ENCODE peak calls at places on chromosomes 13 and 19, in ten cellular contexts. Z is endodermal cell; P is colonic mucosa; E is testis; D is effector memory CD4-positive, alpha-beta T cell; G is heart right ventricle; Q is esophagus squamous epithelium; I is stomach; N is suprapubic skin; V is uterus. R is an unnamed sample. For H3K36me3, the result is how much of the 10 kb centered on the place peaks cover.

GRCh38 chr13:29908411-29908810 is 58.0 kb upstream of the UBL3 start:
- DNase-seq in Z (no peak), P (no peak), E (no peak), D (no peak), G (peak), Q (no peak), I (no peak), N (peak), V (peak), R (peak)

GRCh38 chr19:53057904-53058579 is 13.5 kb downstream of the ERVV-2 start:
- DNase-seq in Z (peak), P (no peak), E (peak), D (no peak), G (peak), Q (no peak), I (no peak), N (no peak), V (no peak), R (no peak)

GRCh38 chr13:94323746-94324408 is 155.6 kb downstream of the DCT start:
- DNase-seq in Z (no peak), P (no peak), E (no peak), D (no peak), G (no peak), Q (no peak), I (no peak), N (no peak), V (no peak), R (no peak)

GRCh38 chr19:50417138-50417849 is 1.4 kb upstream of the SPIB start:
- DNase-seq in Z (no peak), P (peak), E (no peak), D (no peak), G (no peak), Q (no peak), I (peak), N (no peak), V (no peak), R (no peak)

GRCh38 chr19:20256606-20257005 is 89.6 kb downstream of the ZNF486 start:
- DNase-seq in Z (no peak), P (no peak), E (no peak), D (no peak), G (no peak), Q (no peak), I (no peak), N (no peak), V (no peak), R (no peak)

GRCh38 chr13:78183737-78184136 is 265.1 kb upstream of the EDNRB start:
- DNase-seq in Z (no peak), P (no peak), E (no peak), D (no peak), G (no peak), Q (no peak), I (no peak), N (no peak), V (no peak), R (no peak)

GRCh38 chr19:11096210-11096841 is 7.1 kb downstream of the LDLR start:
- DNase-seq in Z (no peak), P (no peak), E (peak), D (no peak), G (peak), Q (no peak), I (no peak), N (no peak), V (peak), R (peak)

GRCh38 chr19:53019684-53020083 is 6.0 kb downstream of the ERVV-1 start:
- DNase-seq in Z (peak), P (peak), E (peak), D (no peak), G (no peak), Q (no peak), I (no peak), N (no peak), V (no peak), R (no peak)

GRCh38 chr13:100473493-100474044 is 115.0 kb downstream of the GGACT start:
- DNase-seq in Z (no peak), P (no peak), E (no peak), D (no peak), G (no peak), Q (no peak), I (no peak), N (no peak), V (no peak), R (no peak)

GRCh38 chr19:17385878-17386611 is 8.0 kb downstream of the CCDC194 start:
- DNase-seq in Z (peak), P (peak), E (peak), D (no peak), G (peak), Q (no peak), I (peak), N (no peak), V (peak), R (no peak)

GRCh38 chr19:32866061-32866460 is 3.5 kb downstream of the SLC7A9 start:
- DNase-seq in Z (no peak), P (no peak), E (no peak), D (no peak), G (no peak), Q (no peak), I (no peak), N (no peak), V (no peak), R (no peak)

GRCh38 chr19:5800361-5801270 is 4.3 kb upstream of the NRTN start:
- DNase-seq in Z (no peak), P (no peak), E (no peak), D (no peak), G (no peak), Q (no peak), I (peak), N (no peak), V (no peak), R (no peak)

GRCh38 chr13:42266464-42266863 is 5.5 kb upstream of the AKAP11 start:
- DNase-seq in Z (no peak), P (no peak), E (no peak), D (no peak), G (no peak), Q (no peak), I (no peak), N (no peak), V (no peak), R (no peak)

GRCh38 chr19:48152552-48152951 is 17.6 kb downstream of the LIG1 start:
- DNase-seq in Z (peak), P (peak), E (peak), D (peak), G (peak), Q (no peak), I (peak), N (no peak), V (peak), R (peak)

GRCh38 chr13:98004107-98004506 is 50.6 kb downstream of the IPO5 start:
- DNase-seq in Z (no peak), P (no peak), E (no peak), D (no peak), G (no peak), Q (no peak), I (no peak), N (no peak), V (no peak), R (no peak)

GRCh38 chr13:100550433-100550832 is 38.2 kb downstream of the GGACT start:
- DNase-seq in Z (peak), P (peak), E (peak), D (no peak), G (no peak), Q (no peak), I (no peak), N (no peak), V (peak), R (no peak)

GRCh38 chr19:4689403-4689802 is 19.3 kb upstream of the MYDGF start:
- DNase-seq in Z (no peak), P (no peak), E (no peak), D (no peak), G (no peak), Q (no peak), I (no peak), N (no peak), V (no peak), R (no peak)

GRCh38 chr19:4693078-4693350 is 22.9 kb upstream of the MYDGF start:
- DNase-seq in Z (no peak), P (no peak), E (no peak), D (no peak), G (no peak), Q (no peak), I (no peak), N (no peak), V (no peak), R (no peak)

GRCh38 chr19:4692275-4693077 is 22.3 kb upstream of the MYDGF start:
- DNase-seq in Z (no peak), P (no peak), E (no peak), D (no peak), G (no peak), Q (no peak), I (no peak), N (no peak), V (no peak), R (peak)

GRCh38 chr19:4690362-4690761 is 20.2 kb upstream of the MYDGF start:
- DNase-seq in Z (no peak), P (no peak), E (no peak), D (no peak), G (no peak), Q (no peak), I (no peak), N (no peak), V (no peak), R (no peak)

GRCh38 chr19:4691383-4691782 is 21.2 kb upstream of the MYDGF start:
- DNase-seq in Z (no peak), P (no peak), E (no peak), D (no peak), G (no peak), Q (no peak), I (no peak), N (no peak), V (no peak), R (no peak)
- H3K36me3 ChIP-seq in Z (half or more), P (under half), E (under half), D (half or more), G (half or more), Q (half or more), I (half or more), N (half or more), V (under half), R (under half)

DNA sequence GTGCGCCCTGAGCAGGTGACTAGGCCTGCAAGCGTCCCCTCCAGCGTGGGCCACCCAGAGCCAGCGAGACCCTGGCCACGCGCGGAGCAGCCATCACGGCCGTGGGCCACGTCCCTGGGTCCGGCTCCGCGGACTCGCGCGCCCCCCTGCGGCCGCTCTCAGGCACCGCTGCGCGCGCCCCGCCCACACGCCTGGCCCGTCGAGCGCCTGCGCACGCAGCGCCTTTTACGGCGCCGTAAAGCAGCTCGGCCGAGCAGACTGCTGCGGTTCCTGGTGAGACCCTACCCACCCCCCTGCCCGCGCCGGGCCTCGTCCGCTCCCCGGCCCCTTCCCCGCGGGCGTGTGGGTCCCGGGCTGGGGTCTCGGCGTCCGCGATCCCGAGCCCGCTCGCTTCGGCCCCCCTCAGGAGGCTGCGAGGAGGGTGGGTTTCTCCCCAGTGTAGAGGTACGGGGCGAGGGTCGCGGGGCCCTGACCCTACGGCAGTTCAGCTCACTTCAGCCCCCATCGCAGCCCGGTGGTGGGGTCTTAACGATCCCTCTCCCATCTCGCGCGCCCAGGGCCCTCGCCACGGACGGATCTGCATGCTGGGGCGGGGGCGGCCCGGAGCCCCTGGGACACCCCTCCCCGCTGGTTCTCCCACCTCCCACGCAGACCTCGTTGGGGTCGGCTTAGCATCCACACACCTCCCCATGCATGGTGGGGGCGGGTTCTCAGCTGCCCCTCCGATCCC is at the start of gene TRAPPC5:
- DNase-seq in Z (peak), P (peak), E (peak), D (peak), G (peak), Q (no peak), I (peak), N (peak), V (peak), R (peak)
- H3K27ac ChIP-seq in Z (no peak), P (peak), E (peak), D (peak), G (peak), Q (peak), I (peak), N (peak), V (peak), R (peak)

GRCh38 chr19:46839752-46840151 is 10.9 kb downstream of the AP2S1 start:
- DNase-seq in Z (no peak), P (peak), E (no peak), D (no peak), G (no peak), Q (no peak), I (peak), N (no peak), V (no peak), R (no peak)
- H3K36me3 ChIP-seq in Z (half or more), P (under half), E (under half), D (under half), G (half or more), Q (half or more), I (under half), N (half or more), V (under half), R (under half)

GRCh38 chr19:41307090-41307875 is 2.7 kb upstream of the CCDC97 start:
- DNase-seq in Z (no peak), P (no peak), E (no peak), D (no peak), G (no peak), Q (no peak), I (no peak), N (no peak), V (no peak), R (no peak)
- H3K27ac ChIP-seq in Z (peak), P (peak), E (no peak), D (peak), G (peak), Q (peak), I (peak), N (peak), V (no peak), R (peak)

DNA sequence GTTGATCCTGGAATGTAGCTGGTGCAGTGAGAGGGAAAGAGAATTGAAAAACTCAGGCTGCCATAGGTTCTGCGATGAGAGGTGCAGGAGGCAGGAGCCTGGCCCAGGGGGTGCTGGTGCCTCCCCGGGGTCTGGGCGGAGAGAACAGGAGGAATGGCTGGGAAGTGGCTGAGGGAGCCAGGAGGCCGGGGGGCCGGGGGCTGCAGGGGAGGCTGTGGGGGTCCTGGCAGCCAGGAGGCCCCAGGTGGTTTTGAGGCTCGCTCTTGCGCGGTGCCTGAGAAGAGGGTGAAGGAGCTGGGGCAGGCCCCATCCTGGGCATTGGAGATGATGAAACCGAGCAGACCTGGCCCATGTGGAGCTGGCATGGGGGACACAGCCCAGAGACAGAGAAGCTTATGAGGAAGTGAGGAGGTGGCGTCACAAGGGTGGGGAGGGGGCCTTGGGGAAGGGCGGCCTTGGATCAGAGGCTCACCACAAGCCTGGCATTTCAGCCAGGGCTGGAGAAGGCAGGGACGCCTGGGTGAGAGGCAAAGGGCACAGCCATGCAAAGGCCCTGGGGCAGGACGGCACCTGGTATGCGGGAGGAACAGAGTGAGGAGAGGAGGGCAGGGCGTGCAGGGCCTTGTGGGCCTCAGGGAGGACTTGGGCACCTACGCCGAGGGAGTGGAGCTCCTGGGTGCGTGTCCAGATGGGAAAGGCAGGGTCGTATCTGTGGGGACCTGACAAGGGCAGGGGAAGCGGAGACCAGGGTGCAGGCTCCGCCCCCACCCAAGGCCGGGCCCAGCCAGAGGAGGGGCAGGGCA is 1.3 kb upstream of the TEKTIP1 start:
- DNase-seq in Z (no peak), P (no peak), E (no peak), D (no peak), G (no peak), Q (no peak), I (no peak), N (peak), V (no peak), R (no peak)
- H3K36me3 ChIP-seq in Z (under half), P (under half), E (under half), D (under half), G (half or more), Q (half or more), I (under half), N (under half), V (under half), R (under half)

GRCh38 chr13:113451951-113452421 is 1.3 kb downstream of the ADPRHL1 start:
- DNase-seq in Z (no peak), P (no peak), E (peak), D (no peak), G (peak), Q (no peak), I (no peak), N (no peak), V (no peak), R (peak)
- H3K27ac ChIP-seq in Z (no peak), P (no peak), E (no peak), D (no peak), G (peak), Q (no peak), I (no peak), N (no peak), V (no peak), R (peak)

DNA sequence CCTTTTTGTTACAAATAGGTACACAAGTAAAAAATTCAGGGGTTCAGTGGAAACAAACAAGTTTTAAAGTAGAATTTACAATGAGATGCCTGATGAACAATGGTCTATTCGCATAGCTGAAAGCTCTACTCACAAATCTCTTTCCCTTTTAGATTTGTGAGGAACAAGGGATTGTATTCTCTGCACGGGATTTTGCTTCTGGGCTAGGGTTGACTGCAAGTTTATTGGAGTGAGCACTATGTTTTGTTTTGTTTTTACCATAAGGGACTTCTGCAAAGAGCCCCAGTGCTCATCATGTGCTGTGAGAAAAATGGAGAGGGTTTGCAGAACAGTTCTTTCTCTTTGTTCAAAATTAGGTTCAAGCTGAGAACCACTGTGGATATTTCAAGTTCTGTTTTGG is 160.5 kb downstream of the DLEU7 start:
- DNase-seq in Z (no peak), P (no peak), E (no peak), D (no peak), G (no peak), Q (no peak), I (no peak), N (no peak), V (no peak), R (no peak)
- H3K36me3 ChIP-seq in Z (under half), P (under half), E (under half), D (under half), G (under half), Q (under half), I (under half), N (under half), V (under half), R (under half)

GRCh38 chr13:27079421-27079958 is 92.1 kb downstream of the USP12 start:
- DNase-seq in Z (peak), P (no peak), E (no peak), D (no peak), G (no peak), Q (no peak), I (no peak), N (no peak), V (no peak), R (no peak)
- H3K27ac ChIP-seq in Z (no peak), P (no peak), E (no peak), D (no peak), G (no peak), Q (no peak), I (no peak), N (no peak), V (no peak), R (no peak)

GRCh38 chr19:58089846-58090245 is 8.2 kb downstream of the ZSCAN18 start:
- DNase-seq in Z (no peak), P (no peak), E (no peak), D (no peak), G (no peak), Q (no peak), I (no peak), N (no peak), V (no peak), R (no peak)
- H3K36me3 ChIP-seq in Z (under half), P (under half), E (under half), D (under half), G (under half), Q (half or more), I (under half), N (under half), V (under half), R (under half)

R was measured in gastrocnemius medialis.